ENCODE peak calls at places on chromosomes 5 and 9, in four cellular contexts. One of them, this sample, is unnamed.

GRCh38 chr5:6442333-6442732 is 6.3 kb upstream of the UBE2QL1 start:
- DNase-seq in omental fat pad: no peak
- DNase-seq in dorsolateral prefrontal cortex: no peak
- DNase-seq in Panc1: no peak
- DNase-seq in this sample: no peak

GRCh38 chr5:10635861-10636350 is 72.0 kb downstream of the ANKRD33B start:
- DNase-seq in omental fat pad: no peak
- DNase-seq in dorsolateral prefrontal cortex: no peak
- DNase-seq in Panc1: no peak
- DNase-seq in this sample: no peak

GRCh38 chr5:35369965-35370790 is 139.9 kb upstream of the PRLR start:
- DNase-seq in Panc1: no peak
- DNase-seq in dorsolateral prefrontal cortex: no peak
- DNase-seq in omental fat pad: no peak
- DNase-seq in this sample: no peak

GRCh38 chr9:99485461-99485860 is 263.4 kb downstream of the SEC61B start:
- DNase-seq in Panc1: no peak
- DNase-seq in omental fat pad: no peak
- DNase-seq in dorsolateral prefrontal cortex: no peak
- DNase-seq in this sample: no peak

GRCh38 chr9:36934478-36935065 is 99.5 kb downstream of the PAX5 start:
- DNase-seq in Panc1: no peak
- DNase-seq in dorsolateral prefrontal cortex: no peak
- DNase-seq in omental fat pad: no peak
- DNase-seq in this sample: no peak

GRCh38 chr9:124480621-124480981 is 26.6 kb downstream of the NR5A1 start:
- DNase-seq in omental fat pad: no peak
- DNase-seq in dorsolateral prefrontal cortex: no peak
- DNase-seq in Panc1: no peak
- DNase-seq in this sample: no peak

GRCh38 chr5:134242146-134242545 is 16.3 kb upstream of the PPP2CA start:
- DNase-seq in dorsolateral prefrontal cortex: no peak
- DNase-seq in Panc1: no peak
- DNase-seq in omental fat pad: no peak
- DNase-seq in this sample: no peak

GRCh38 chr5:54701179-54701578 is 183.6 kb downstream of the SNX18 start:
- DNase-seq in dorsolateral prefrontal cortex: no peak
- DNase-seq in omental fat pad: no peak
- DNase-seq in Panc1: no peak
- DNase-seq in this sample: peak

GRCh38 chr5:131536211-131536826 is 98.7 kb downstream of the RAPGEF6 start:
- DNase-seq in dorsolateral prefrontal cortex: no peak
- DNase-seq in Panc1: no peak
- DNase-seq in omental fat pad: no peak
- DNase-seq in this sample: no peak

GRCh38 chr9:122180633-122181032 is 20.9 kb downstream of the MORN5 start:
- DNase-seq in Panc1: peak
- DNase-seq in omental fat pad: no peak
- DNase-seq in dorsolateral prefrontal cortex: no peak
- DNase-seq in this sample: no peak

GRCh38 chr9:99192786-99193465 is 28.8 kb downstream of the ALG2 start:
- DNase-seq in Panc1: no peak
- DNase-seq in dorsolateral prefrontal cortex: no peak
- DNase-seq in omental fat pad: no peak
- DNase-seq in this sample: no peak

GRCh38 chr5:73135429-73136276 is 15.3 kb downstream of the TMEM171 start:
- DNase-seq in Panc1: no peak
- DNase-seq in omental fat pad: no peak
- DNase-seq in dorsolateral prefrontal cortex: no peak
- DNase-seq in this sample: peak

GRCh38 chr9:71743217-71743705 is 25.1 kb downstream of the CEMIP2 start:
- DNase-seq in Panc1: no peak
- DNase-seq in dorsolateral prefrontal cortex: no peak
- DNase-seq in omental fat pad: no peak
- DNase-seq in this sample: no peak

GRCh38 chr9:91949293-91949945 is 609 bp downstream of the ROR2 start:
- DNase-seq in Panc1: no peak
- DNase-seq in omental fat pad: no peak
- DNase-seq in dorsolateral prefrontal cortex: no peak
- DNase-seq in this sample: no peak

GRCh38 chr5:141521244-141521781 is 32.4 kb downstream of the PCDHGC5 start:
- DNase-seq in omental fat pad: no peak
- DNase-seq in Panc1: peak
- DNase-seq in dorsolateral prefrontal cortex: no peak
- DNase-seq in this sample: no peak

GRCh38 chr9:123620258-123620657 is 264.3 kb downstream of the CRB2 start:
- DNase-seq in Panc1: no peak
- DNase-seq in omental fat pad: no peak
- DNase-seq in dorsolateral prefrontal cortex: no peak
- DNase-seq in this sample: no peak

GRCh38 chr9:116596646-116597045 is 90.5 kb upstream of the TRIM32 start:
- DNase-seq in omental fat pad: no peak
- DNase-seq in Panc1: no peak
- DNase-seq in dorsolateral prefrontal cortex: no peak
- DNase-seq in this sample: no peak

GRCh38 chr5:132233081-132233480 is 5.4 kb upstream of the P4HA2 start:
- DNase-seq in omental fat pad: no peak
- DNase-seq in Panc1: no peak
- DNase-seq in dorsolateral prefrontal cortex: no peak
- DNase-seq in this sample: peak

GRCh38 chr5:134813827-134814226 is 31.9 kb upstream of the C5orf24 start:
- DNase-seq in dorsolateral prefrontal cortex: no peak
- DNase-seq in omental fat pad: no peak
- DNase-seq in Panc1: no peak
- DNase-seq in this sample: no peak

GRCh38 chr5:137372386-137373160 is 126.6 kb downstream of the SPOCK1 start:
- DNase-seq in Panc1: no peak
- DNase-seq in dorsolateral prefrontal cortex: no peak
- DNase-seq in omental fat pad: no peak
- DNase-seq in this sample: no peak

GRCh38 chr5:160961761-160962160 is 109.8 kb upstream of the ATP10B start:
- DNase-seq in dorsolateral prefrontal cortex: no peak
- DNase-seq in omental fat pad: no peak
- DNase-seq in Panc1: no peak
- DNase-seq in this sample: no peak

GRCh38 chr5:111530298-111530740 is 18.0 kb upstream of the STARD4 start:
- DNase-seq in omental fat pad: peak
- DNase-seq in Panc1: no peak
- DNase-seq in dorsolateral prefrontal cortex: no peak
- DNase-seq in this sample: peak

GRCh38 chr9:135898634-135899407 is 8.5 kb downstream of the CAMSAP1 start:
- DNase-seq in Panc1: no peak
- DNase-seq in dorsolateral prefrontal cortex: no peak
- DNase-seq in omental fat pad: no peak
- DNase-seq in this sample: peak

GRCh38 chr9:69206047-69206446 is 32.0 kb downstream of the TJP2 start:
- DNase-seq in Panc1: no peak
- DNase-seq in dorsolateral prefrontal cortex: no peak
- DNase-seq in omental fat pad: no peak
- DNase-seq in this sample: no peak

GRCh38 chr9:69204378-69204777 is 30.3 kb downstream of the TJP2 start:
- DNase-seq in dorsolateral prefrontal cortex: no peak
- DNase-seq in Panc1: no peak
- DNase-seq in omental fat pad: no peak
- DNase-seq in this sample: no peak

GRCh38 chr9:69211424-69212036 is 37.5 kb downstream of the TJP2 start:
- DNase-seq in Panc1: no peak
- DNase-seq in omental fat pad: no peak
- DNase-seq in dorsolateral prefrontal cortex: no peak
- DNase-seq in this sample: no peak

GRCh38 chr9:69204869-69205268 is 30.8 kb downstream of the TJP2 start:
- DNase-seq in Panc1: no peak
- DNase-seq in omental fat pad: no peak
- DNase-seq in dorsolateral prefrontal cortex: peak
- DNase-seq in this sample: peak

DNA sequence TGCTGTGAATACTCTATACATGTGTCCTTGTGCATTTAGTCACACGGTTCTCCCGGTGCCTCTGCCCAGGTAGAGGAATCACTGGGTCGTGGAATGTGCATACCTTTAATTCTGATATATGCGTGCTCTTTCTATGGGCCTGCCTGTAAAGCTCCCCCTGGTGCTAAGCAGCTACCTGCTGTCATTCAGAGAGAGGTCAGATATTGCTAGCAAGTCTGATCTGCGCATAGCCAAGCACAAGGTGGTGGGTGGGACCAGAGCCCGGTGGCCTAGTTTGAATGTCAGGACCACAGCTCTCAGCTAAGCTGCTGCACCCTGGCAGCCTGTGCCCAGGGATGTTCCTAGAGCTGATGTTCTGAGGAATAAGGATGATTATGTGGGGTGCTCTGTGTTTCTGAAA is 33.4 kb downstream of the TJP2 start:
- DNase-seq in dorsolateral prefrontal cortex: no peak
- DNase-seq in Panc1: no peak
- DNase-seq in omental fat pad: no peak
- DNase-seq in this sample: no peak
- TF ChIP-seq CTCF in dorsolateral prefrontal cortex: no peak
- TF ChIP-seq CTCF in Panc1: peak
- TF ChIP-seq CTCF in omental fat pad: no peak
- TF ChIP-seq CTCF in this sample: no peak

GRCh38 chr9:89920901-89921300 is 316.1 kb downstream of the GADD45G start:
- DNase-seq in dorsolateral prefrontal cortex: no peak
- DNase-seq in omental fat pad: no peak
- DNase-seq in Panc1: no peak
- DNase-seq in this sample: no peak

GRCh38 chr9:89920131-89920530 is 315.3 kb downstream of the GADD45G start:
- DNase-seq in dorsolateral prefrontal cortex: no peak
- DNase-seq in omental fat pad: no peak
- DNase-seq in Panc1: no peak
- DNase-seq in this sample: no peak

GRCh38 chr9:89922099-89922498 is 317.3 kb downstream of the GADD45G start:
- DNase-seq in dorsolateral prefrontal cortex: no peak
- DNase-seq in Panc1: no peak
- DNase-seq in omental fat pad: no peak
- DNase-seq in this sample: no peak

GRCh38 chr9:89917861-89918260 is 313.0 kb downstream of the GADD45G start:
- DNase-seq in dorsolateral prefrontal cortex: no peak
- DNase-seq in Panc1: no peak
- DNase-seq in omental fat pad: no peak
- DNase-seq in this sample: no peak

DNA sequence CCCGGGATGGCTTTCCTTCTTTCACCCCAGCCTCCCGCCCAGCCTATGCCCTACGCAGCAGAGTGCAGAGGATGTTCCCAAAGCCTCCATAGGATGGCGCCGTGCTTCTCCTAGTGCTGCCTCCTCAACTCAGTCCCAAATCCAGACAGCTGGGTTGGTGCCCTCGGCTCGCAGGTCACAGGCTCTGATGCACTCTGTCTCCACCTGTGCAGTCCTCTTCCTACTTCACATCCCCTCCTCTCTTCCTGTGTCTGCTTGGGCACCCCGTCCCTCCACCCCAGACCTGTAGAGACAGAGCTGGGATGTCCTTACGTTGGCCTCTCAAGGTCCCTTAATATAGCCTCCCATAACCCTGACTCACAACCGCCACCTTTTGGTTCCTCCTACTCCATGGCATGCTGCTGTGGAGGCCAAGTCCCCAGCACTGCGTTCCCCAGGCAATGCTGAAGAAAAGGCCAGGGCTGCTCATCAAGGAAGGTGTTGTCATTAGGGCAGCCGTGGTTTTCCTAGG is 314.4 kb downstream of the GADD45G start:
- DNase-seq in dorsolateral prefrontal cortex: no peak
- DNase-seq in Panc1: peak
- DNase-seq in omental fat pad: no peak
- DNase-seq in this sample: no peak
- TF ChIP-seq CTCF in dorsolateral prefrontal cortex: no peak
- TF ChIP-seq CTCF in Panc1: peak
- TF ChIP-seq CTCF in omental fat pad: no peak
- TF ChIP-seq CTCF in this sample: no peak

GRCh38 chr5:167732499-167732898 is 558.9 kb upstream of the WWC1 start:
- DNase-seq in Panc1: no peak
- DNase-seq in omental fat pad: no peak
- DNase-seq in dorsolateral prefrontal cortex: no peak
- DNase-seq in this sample: no peak

GRCh38 chr5:167731951-167732350 is 559.5 kb upstream of the WWC1 start:
- DNase-seq in dorsolateral prefrontal cortex: no peak
- DNase-seq in omental fat pad: no peak
- DNase-seq in Panc1: no peak
- DNase-seq in this sample: no peak

GRCh38 chr5:167736992-167737391 is 554.5 kb upstream of the WWC1 start:
- DNase-seq in Panc1: no peak
- DNase-seq in dorsolateral prefrontal cortex: no peak
- DNase-seq in omental fat pad: no peak
- DNase-seq in this sample: no peak
- TF ChIP-seq CTCF in Panc1: no peak
- TF ChIP-seq CTCF in dorsolateral prefrontal cortex: no peak
- TF ChIP-seq CTCF in omental fat pad: no peak
- TF ChIP-seq CTCF in this sample: no peak

GRCh38 chr5:2805080-2805479 is 53.6 kb upstream of the IRX2 start:
- DNase-seq in Panc1: no peak
- DNase-seq in omental fat pad: no peak
- DNase-seq in dorsolateral prefrontal cortex: no peak
- DNase-seq in this sample: no peak
- TF ChIP-seq CTCF in Panc1: no peak
- TF ChIP-seq CTCF in omental fat pad: no peak
- TF ChIP-seq CTCF in dorsolateral prefrontal cortex: no peak
- TF ChIP-seq CTCF in this sample: no peak

GRCh38 chr9:126618200-126618589 is 4.5 kb downstream of the LMX1B start:
- DNase-seq in dorsolateral prefrontal cortex: no peak
- DNase-seq in omental fat pad: no peak
- DNase-seq in Panc1: no peak
- DNase-seq in this sample: no peak
- TF ChIP-seq CTCF in dorsolateral prefrontal cortex: no peak
- TF ChIP-seq CTCF in omental fat pad: no peak
- TF ChIP-seq CTCF in Panc1: no peak
- TF ChIP-seq CTCF in this sample: no peak

This sample was measured in ascending aorta.